ENCODE peak calls at places on chromosomes 13 and 19, in seven cellular contexts. One of them, this sample, is unnamed.

GRCh38 chr13:97967948-97968347 is 14.5 kb downstream of the IPO5 start:
- DNase-seq in fibroblast of mammary gland: peak
- DNase-seq in SK-N-SH: no peak
- DNase-seq in CD8-positive, alpha-beta T cell: no peak
- DNase-seq in tibial nerve: peak
- DNase-seq in thoracic aorta: no peak
- DNase-seq in left ventricle myocardium inferior: peak
- DNase-seq in this sample: no peak

GRCh38 chr19:4474504-4475136 is 2.5 kb downstream of the HDGFL2 start:
- DNase-seq in fibroblast of mammary gland: peak
- DNase-seq in SK-N-SH: peak
- DNase-seq in CD8-positive, alpha-beta T cell: no peak
- DNase-seq in tibial nerve: no peak
- DNase-seq in thoracic aorta: no peak
- DNase-seq in left ventricle myocardium inferior: no peak
- DNase-seq in this sample: no peak

GRCh38 chr19:45762870-45763631 is 6.0 kb downstream of the SIX5 start:
- DNase-seq in fibroblast of mammary gland: no peak
- DNase-seq in SK-N-SH: peak
- DNase-seq in CD8-positive, alpha-beta T cell: no peak
- DNase-seq in tibial nerve: no peak
- DNase-seq in thoracic aorta: no peak
- DNase-seq in left ventricle myocardium inferior: no peak
- DNase-seq in this sample: no peak

GRCh38 chr19:13212759-13213330 is 62.6 kb downstream of the IER2 start:
- DNase-seq in fibroblast of mammary gland: peak
- DNase-seq in SK-N-SH: peak
- DNase-seq in CD8-positive, alpha-beta T cell: peak
- DNase-seq in tibial nerve: peak
- DNase-seq in thoracic aorta: no peak
- DNase-seq in left ventricle myocardium inferior: peak
- DNase-seq in this sample: peak

GRCh38 chr19:49073514-49074378 is 1.2 kb upstream of the KCNA7 start:
- DNase-seq in fibroblast of mammary gland: peak
- DNase-seq in SK-N-SH: peak
- DNase-seq in CD8-positive, alpha-beta T cell: no peak
- DNase-seq in tibial nerve: no peak
- DNase-seq in thoracic aorta: no peak
- DNase-seq in left ventricle myocardium inferior: no peak
- DNase-seq in this sample: peak

GRCh38 chr13:106491463-106491862 is 44.0 kb downstream of the EFNB2 start:
- DNase-seq in fibroblast of mammary gland: no peak
- DNase-seq in SK-N-SH: no peak
- DNase-seq in CD8-positive, alpha-beta T cell: no peak
- DNase-seq in tibial nerve: no peak
- DNase-seq in thoracic aorta: no peak
- DNase-seq in left ventricle myocardium inferior: no peak
- DNase-seq in this sample: no peak

GRCh38 chr19:55257461-55258411 is 1.1 kb downstream of the PPP6R1 start:
- DNase-seq in fibroblast of mammary gland: peak
- DNase-seq in SK-N-SH: peak
- DNase-seq in CD8-positive, alpha-beta T cell: no peak
- DNase-seq in tibial nerve: no peak
- DNase-seq in thoracic aorta: no peak
- DNase-seq in left ventricle myocardium inferior: no peak
- DNase-seq in this sample: no peak

GRCh38 chr19:18021121-18021755 is 13.3 kb downstream of the ARRDC2 start:
- DNase-seq in fibroblast of mammary gland: peak
- DNase-seq in SK-N-SH: no peak
- DNase-seq in CD8-positive, alpha-beta T cell: peak
- DNase-seq in tibial nerve: peak
- DNase-seq in thoracic aorta: peak
- DNase-seq in left ventricle myocardium inferior: peak
- DNase-seq in this sample: peak

GRCh38 chr13:30551194-30551593 is 66.5 kb upstream of the USPL1 start:
- DNase-seq in fibroblast of mammary gland: peak
- DNase-seq in SK-N-SH: peak
- DNase-seq in CD8-positive, alpha-beta T cell: no peak
- DNase-seq in tibial nerve: no peak
- DNase-seq in thoracic aorta: no peak
- DNase-seq in left ventricle myocardium inferior: no peak
- DNase-seq in this sample: no peak

GRCh38 chr13:44021422-44021821 is 141.7 kb downstream of the LACC1 start:
- DNase-seq in fibroblast of mammary gland: no peak
- DNase-seq in SK-N-SH: no peak
- DNase-seq in CD8-positive, alpha-beta T cell: no peak
- DNase-seq in tibial nerve: no peak
- DNase-seq in thoracic aorta: no peak
- DNase-seq in left ventricle myocardium inferior: no peak
- DNase-seq in this sample: no peak

GRCh38 chr13:31885994-31886393 is 145.6 kb upstream of the FRY start:
- DNase-seq in fibroblast of mammary gland: peak
- DNase-seq in SK-N-SH: peak
- DNase-seq in CD8-positive, alpha-beta T cell: no peak
- DNase-seq in tibial nerve: no peak
- DNase-seq in thoracic aorta: no peak
- DNase-seq in left ventricle myocardium inferior: no peak
- DNase-seq in this sample: no peak

GRCh38 chr19:49106648-49107135 is 7.5 kb upstream of the LIN7B start:
- DNase-seq in fibroblast of mammary gland: peak
- DNase-seq in SK-N-SH: peak
- DNase-seq in CD8-positive, alpha-beta T cell: peak
- DNase-seq in tibial nerve: peak
- DNase-seq in thoracic aorta: no peak
- DNase-seq in left ventricle myocardium inferior: peak
- DNase-seq in this sample: no peak

GRCh38 chr13:24251525-24251924 is 57.9 kb upstream of the C1QTNF9 start:
- DNase-seq in fibroblast of mammary gland: no peak
- DNase-seq in SK-N-SH: no peak
- DNase-seq in CD8-positive, alpha-beta T cell: peak
- DNase-seq in tibial nerve: no peak
- DNase-seq in thoracic aorta: no peak
- DNase-seq in left ventricle myocardium inferior: no peak
- DNase-seq in this sample: no peak

GRCh38 chr13:87259479-87260083 is 411.6 kb upstream of the SLITRK5 start:
- DNase-seq in fibroblast of mammary gland: no peak
- DNase-seq in SK-N-SH: peak
- DNase-seq in CD8-positive, alpha-beta T cell: no peak
- DNase-seq in tibial nerve: no peak
- DNase-seq in thoracic aorta: no peak
- DNase-seq in left ventricle myocardium inferior: no peak
- DNase-seq in this sample: no peak

GRCh38 chr13:102182170-102182569 is 219.7 kb downstream of the FGF14 start:
- DNase-seq in fibroblast of mammary gland: no peak
- DNase-seq in SK-N-SH: no peak
- DNase-seq in CD8-positive, alpha-beta T cell: no peak
- DNase-seq in tibial nerve: no peak
- DNase-seq in thoracic aorta: no peak
- DNase-seq in left ventricle myocardium inferior: no peak
- DNase-seq in this sample: no peak

GRCh38 chr19:16288544-16288943 is 36.1 kb upstream of the KLF2 start:
- DNase-seq in fibroblast of mammary gland: peak
- DNase-seq in SK-N-SH: no peak
- DNase-seq in CD8-positive, alpha-beta T cell: no peak
- DNase-seq in tibial nerve: no peak
- DNase-seq in thoracic aorta: no peak
- DNase-seq in left ventricle myocardium inferior: no peak
- DNase-seq in this sample: no peak

GRCh38 chr13:62629618-62630017 is 1214.0 kb upstream of the PCDH20 start:
- DNase-seq in fibroblast of mammary gland: no peak
- DNase-seq in SK-N-SH: no peak
- DNase-seq in CD8-positive, alpha-beta T cell: no peak
- DNase-seq in tibial nerve: no peak
- DNase-seq in thoracic aorta: no peak
- DNase-seq in left ventricle myocardium inferior: no peak
- DNase-seq in this sample: no peak

GRCh38 chr13:44703371-44703770 is 127.2 kb upstream of the TSC22D1 start:
- DNase-seq in fibroblast of mammary gland: peak
- DNase-seq in SK-N-SH: no peak
- DNase-seq in CD8-positive, alpha-beta T cell: no peak
- DNase-seq in tibial nerve: no peak
- DNase-seq in thoracic aorta: no peak
- DNase-seq in left ventricle myocardium inferior: no peak
- DNase-seq in this sample: peak

GRCh38 chr19:45079911-45080469 is 930 bp downstream of the GEMIN7 start:
- DNase-seq in fibroblast of mammary gland: no peak
- DNase-seq in SK-N-SH: no peak
- DNase-seq in CD8-positive, alpha-beta T cell: no peak
- DNase-seq in tibial nerve: no peak
- DNase-seq in thoracic aorta: no peak
- DNase-seq in left ventricle myocardium inferior: no peak
- DNase-seq in this sample: no peak

GRCh38 chr13:85997587-85997986 is 198.4 kb upstream of the SLITRK6 start:
- DNase-seq in fibroblast of mammary gland: no peak
- DNase-seq in SK-N-SH: no peak
- DNase-seq in CD8-positive, alpha-beta T cell: no peak
- DNase-seq in tibial nerve: no peak
- DNase-seq in thoracic aorta: no peak
- DNase-seq in left ventricle myocardium inferior: no peak
- DNase-seq in this sample: no peak

GRCh38 chr13:65470781-65471180 is 1759.4 kb downstream of the PCDH9 start:
- DNase-seq in fibroblast of mammary gland: no peak
- DNase-seq in SK-N-SH: no peak
- DNase-seq in CD8-positive, alpha-beta T cell: no peak
- DNase-seq in tibial nerve: no peak
- DNase-seq in thoracic aorta: no peak
- DNase-seq in left ventricle myocardium inferior: no peak
- DNase-seq in this sample: no peak

GRCh38 chr19:4337906-4338440 is 654 bp downstream of the STAP2 start:
- DNase-seq in fibroblast of mammary gland: no peak
- DNase-seq in SK-N-SH: no peak
- DNase-seq in CD8-positive, alpha-beta T cell: peak
- DNase-seq in tibial nerve: no peak
- DNase-seq in thoracic aorta: no peak
- DNase-seq in left ventricle myocardium inferior: no peak
- DNase-seq in this sample: peak

GRCh38 chr13:69817333-69817732 is 290.3 kb upstream of the ATXN8OS start:
- DNase-seq in fibroblast of mammary gland: no peak
- DNase-seq in SK-N-SH: no peak
- DNase-seq in CD8-positive, alpha-beta T cell: no peak
- DNase-seq in tibial nerve: no peak
- DNase-seq in thoracic aorta: no peak
- DNase-seq in left ventricle myocardium inferior: no peak
- DNase-seq in this sample: no peak

DNA sequence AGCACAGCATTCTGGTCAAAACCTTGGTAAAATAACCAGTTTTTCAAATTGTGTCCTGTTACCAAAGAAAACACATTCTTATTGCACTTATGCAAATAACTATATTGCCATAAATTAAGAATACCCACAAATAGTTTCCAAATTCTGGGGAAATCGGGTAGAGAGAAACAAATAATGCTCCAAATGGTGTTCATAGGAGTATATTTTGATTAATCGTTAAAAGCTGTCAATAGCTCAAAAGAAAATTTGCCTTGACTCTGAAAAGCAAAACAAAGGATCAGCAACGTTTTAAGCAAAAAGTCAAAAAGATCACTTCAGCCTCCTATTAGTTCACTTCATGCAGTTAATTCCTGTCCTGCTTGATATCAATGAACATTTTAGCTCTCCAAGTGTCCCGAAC is 22.2 kb upstream of the CEACAM21 start:
- DNase-seq in fibroblast of mammary gland: no peak
- DNase-seq in SK-N-SH: no peak
- DNase-seq in CD8-positive, alpha-beta T cell: no peak
- DNase-seq in tibial nerve: no peak
- DNase-seq in thoracic aorta: no peak
- DNase-seq in left ventricle myocardium inferior: no peak
- DNase-seq in this sample: no peak
- H3K4me3 ChIP-seq in fibroblast of mammary gland: no peak
- H3K4me3 ChIP-seq in SK-N-SH: no peak
- H3K4me3 ChIP-seq in CD8-positive, alpha-beta T cell: peak
- H3K4me3 ChIP-seq in tibial nerve: no peak
- H3K4me3 ChIP-seq in thoracic aorta: no peak
- H3K4me3 ChIP-seq in left ventricle myocardium inferior: no peak
- H3K4me3 ChIP-seq in this sample: no peak

GRCh38 chr19:33227870-33228599 is 2.4 kb upstream of the SLC7A10 start:
- DNase-seq in fibroblast of mammary gland: no peak
- DNase-seq in SK-N-SH: no peak
- DNase-seq in CD8-positive, alpha-beta T cell: no peak
- DNase-seq in tibial nerve: no peak
- DNase-seq in thoracic aorta: no peak
- DNase-seq in left ventricle myocardium inferior: no peak
- DNase-seq in this sample: no peak

GRCh38 chr19:33227242-33227650 is 1.6 kb upstream of the SLC7A10 start:
- DNase-seq in fibroblast of mammary gland: peak
- DNase-seq in SK-N-SH: no peak
- DNase-seq in CD8-positive, alpha-beta T cell: no peak
- DNase-seq in tibial nerve: no peak
- DNase-seq in thoracic aorta: no peak
- DNase-seq in left ventricle myocardium inferior: no peak
- DNase-seq in this sample: no peak

GRCh38 chr19:33225458-33225925 is at the start of gene SLC7A10:
- DNase-seq in fibroblast of mammary gland: no peak
- DNase-seq in SK-N-SH: peak
- DNase-seq in CD8-positive, alpha-beta T cell: no peak
- DNase-seq in tibial nerve: no peak
- DNase-seq in thoracic aorta: no peak
- DNase-seq in left ventricle myocardium inferior: no peak
- DNase-seq in this sample: no peak

GRCh38 chr19:33226550-33227241 is 1.0 kb upstream of the SLC7A10 start:
- DNase-seq in fibroblast of mammary gland: no peak
- DNase-seq in SK-N-SH: peak
- DNase-seq in CD8-positive, alpha-beta T cell: no peak
- DNase-seq in tibial nerve: no peak
- DNase-seq in thoracic aorta: no peak
- DNase-seq in left ventricle myocardium inferior: no peak
- DNase-seq in this sample: no peak

GRCh38 chr19:33224694-33225457 is 774 bp downstream of the SLC7A10 start:
- DNase-seq in fibroblast of mammary gland: no peak
- DNase-seq in SK-N-SH: no peak
- DNase-seq in CD8-positive, alpha-beta T cell: no peak
- DNase-seq in tibial nerve: no peak
- DNase-seq in thoracic aorta: no peak
- DNase-seq in left ventricle myocardium inferior: no peak
- DNase-seq in this sample: no peak
- H3K4me3 ChIP-seq in fibroblast of mammary gland: no peak
- H3K4me3 ChIP-seq in SK-N-SH: no peak
- H3K4me3 ChIP-seq in CD8-positive, alpha-beta T cell: no peak
- H3K4me3 ChIP-seq in tibial nerve: peak
- H3K4me3 ChIP-seq in thoracic aorta: peak
- H3K4me3 ChIP-seq in left ventricle myocardium inferior: peak
- H3K4me3 ChIP-seq in this sample: no peak

DNA sequence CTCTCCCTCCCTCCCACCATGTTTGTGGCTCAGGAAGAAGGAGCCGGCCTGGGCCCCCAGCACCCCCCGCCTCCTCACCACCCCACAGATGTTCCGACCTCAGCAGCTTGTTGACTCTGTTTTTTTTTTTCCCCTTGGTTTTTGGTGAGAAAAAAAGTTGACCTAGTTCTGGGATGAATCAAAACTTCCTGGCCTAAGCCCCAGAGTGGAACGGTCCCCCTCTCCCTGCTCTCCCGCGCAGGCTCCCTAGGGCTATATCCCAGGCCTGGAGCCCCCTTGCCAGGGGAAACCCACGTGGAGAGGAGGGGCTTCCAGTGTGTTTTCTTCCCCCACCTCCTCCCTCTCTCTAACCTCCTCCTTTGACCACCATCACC is 4.0 kb downstream of the COL5A3 start:
- DNase-seq in fibroblast of mammary gland: peak
- DNase-seq in SK-N-SH: no peak
- DNase-seq in CD8-positive, alpha-beta T cell: no peak
- DNase-seq in tibial nerve: peak
- DNase-seq in thoracic aorta: no peak
- DNase-seq in left ventricle myocardium inferior: peak
- DNase-seq in this sample: no peak
- H3K4me3 ChIP-seq in fibroblast of mammary gland: no peak
- H3K4me3 ChIP-seq in SK-N-SH: no peak
- H3K4me3 ChIP-seq in CD8-positive, alpha-beta T cell: no peak
- H3K4me3 ChIP-seq in tibial nerve: peak
- H3K4me3 ChIP-seq in thoracic aorta: no peak
- H3K4me3 ChIP-seq in left ventricle myocardium inferior: peak
- H3K4me3 ChIP-seq in this sample: no peak

GRCh38 chr19:35710784-35711723 is 6.7 kb downstream of the ZBTB32 start:
- DNase-seq in fibroblast of mammary gland: peak
- DNase-seq in SK-N-SH: no peak
- DNase-seq in CD8-positive, alpha-beta T cell: no peak
- DNase-seq in tibial nerve: no peak
- DNase-seq in thoracic aorta: no peak
- DNase-seq in left ventricle myocardium inferior: no peak
- DNase-seq in this sample: no peak
- H3K4me3 ChIP-seq in fibroblast of mammary gland: no peak
- H3K4me3 ChIP-seq in SK-N-SH: no peak
- H3K4me3 ChIP-seq in CD8-positive, alpha-beta T cell: no peak
- H3K4me3 ChIP-seq in tibial nerve: no peak
- H3K4me3 ChIP-seq in thoracic aorta: no peak
- H3K4me3 ChIP-seq in left ventricle myocardium inferior: no peak
- H3K4me3 ChIP-seq in this sample: no peak

This sample was measured in lower leg skin.